ENCODE peak calls at places on chromosome 1, in four cellular contexts. One of them, this sample, is unnamed.

GRCh38 chr1:27241677-27242076 is 7.2 kb downstream of the WDTC1 start:
- DNase-seq in foreskin fibroblast: no peak
- DNase-seq in NCI-H774: no peak
- DNase-seq in GDM1: no peak
- DNase-seq in this sample: no peak

GRCh38 chr1:70979313-70979712 is 68.3 kb downstream of the PTGER3 start:
- DNase-seq in foreskin fibroblast: no peak
- DNase-seq in NCI-H774: no peak
- DNase-seq in GDM1: no peak
- DNase-seq in this sample: no peak

GRCh38 chr1:232127190-232127589 is 500.6 kb downstream of the DISC1 start:
- DNase-seq in foreskin fibroblast: peak; percentile 80
- DNase-seq in NCI-H774: no peak
- DNase-seq in GDM1: no peak
- DNase-seq in this sample: peak; percentile 54

GRCh38 chr1:208302702-208303101 is 58.5 kb upstream of the PLXNA2 start:
- DNase-seq in foreskin fibroblast: no peak
- DNase-seq in NCI-H774: no peak
- DNase-seq in GDM1: no peak
- DNase-seq in this sample: no peak

GRCh38 chr1:55506686-55507577 is 291.8 kb upstream of the USP24 start:
- DNase-seq in foreskin fibroblast: peak; percentile 31
- DNase-seq in NCI-H774: no peak
- DNase-seq in GDM1: no peak
- DNase-seq in this sample: peak; percentile 75

GRCh38 chr1:53076165-53076564 is 14.2 kb downstream of the PODN start:
- DNase-seq in foreskin fibroblast: no peak
- DNase-seq in NCI-H774: no peak
- DNase-seq in GDM1: no peak
- DNase-seq in this sample: no peak

GRCh38 chr1:30757196-30757949 is at the start of gene LAPTM5:
- DNase-seq in foreskin fibroblast: peak; percentile 76
- DNase-seq in NCI-H774: no peak
- DNase-seq in GDM1: peak; percentile 75
- DNase-seq in this sample: peak; percentile 54

GRCh38 chr1:203934027-203934426 is 72.6 kb downstream of the SNRPE start:
- DNase-seq in foreskin fibroblast: no peak
- DNase-seq in NCI-H774: no peak
- DNase-seq in GDM1: no peak
- DNase-seq in this sample: no peak

GRCh38 chr1:208223136-208223535 is 21.0 kb downstream of the PLXNA2 start:
- DNase-seq in foreskin fibroblast: no peak
- DNase-seq in NCI-H774: no peak
- DNase-seq in GDM1: peak; percentile 28
- DNase-seq in this sample: no peak

GRCh38 chr1:155226910-155227260 is 18.4 kb downstream of the MTX1 start:
- DNase-seq in foreskin fibroblast: peak; percentile 29
- DNase-seq in NCI-H774: peak; percentile 62
- DNase-seq in GDM1: no peak
- DNase-seq in this sample: peak; percentile 25

GRCh38 chr1:2065699-2066098 is 15.5 kb downstream of the PRKCZ start:
- DNase-seq in foreskin fibroblast: no peak
- DNase-seq in NCI-H774: no peak
- DNase-seq in GDM1: no peak
- DNase-seq in this sample: no peak

GRCh38 chr1:88530246-88530645 is 153.8 kb upstream of the PKN2 start:
- DNase-seq in foreskin fibroblast: no peak
- DNase-seq in NCI-H774: no peak
- DNase-seq in GDM1: no peak
- DNase-seq in this sample: no peak

This sample was measured in fibroblast of gingiva.